ENCODE peak calls at places on chromosomes 3 and 15, in four cellular contexts. One of them, this sample, is unnamed.

GRCh38 chr3:84987709-84988504 is 29.1 kb downstream of the CADM2 start:
- DNase-seq in colonic mucosa: no peak
- DNase-seq in aorta: no peak
- DNase-seq in CD4-positive, CD25-positive, alpha-beta regulatory T cell: no peak
- DNase-seq in this sample: no peak

GRCh38 chr3:109334572-109334971 is 2.8 kb downstream of the DPPA4 start:
- DNase-seq in colonic mucosa: no peak
- DNase-seq in aorta: no peak
- DNase-seq in CD4-positive, CD25-positive, alpha-beta regulatory T cell: no peak
- DNase-seq in this sample: no peak

GRCh38 chr15:100602822-100603393 is 519 bp downstream of the ASB7 start:
- DNase-seq in colonic mucosa: peak; percentile 42
- DNase-seq in aorta: no peak
- DNase-seq in CD4-positive, CD25-positive, alpha-beta regulatory T cell: peak; percentile 45
- DNase-seq in this sample: peak; percentile 20

GRCh38 chr15:27358751-27359434 is 387.9 kb downstream of the GABRG3 start:
- DNase-seq in colonic mucosa: no peak
- DNase-seq in aorta: no peak
- DNase-seq in CD4-positive, CD25-positive, alpha-beta regulatory T cell: no peak
- DNase-seq in this sample: peak; percentile 2

GRCh38 chr15:39629376-39629775 is 48.5 kb downstream of the THBS1 start:
- DNase-seq in colonic mucosa: peak; percentile 67
- DNase-seq in aorta: no peak
- DNase-seq in CD4-positive, CD25-positive, alpha-beta regulatory T cell: peak; percentile 16
- DNase-seq in this sample: peak; percentile 42

GRCh38 chr3:172607305-172608121 is 84.3 kb upstream of the TNFSF10 start:
- DNase-seq in colonic mucosa: no peak
- DNase-seq in aorta: no peak
- DNase-seq in CD4-positive, CD25-positive, alpha-beta regulatory T cell: no peak
- DNase-seq in this sample: no peak

GRCh38 chr15:28456476-28457395 is 76.0 kb downstream of the GOLGA8G start:
- DNase-seq in colonic mucosa: no peak
- DNase-seq in aorta: peak; percentile 50
- DNase-seq in CD4-positive, CD25-positive, alpha-beta regulatory T cell: no peak
- DNase-seq in this sample: peak; percentile 0

GRCh38 chr15:68335251-68335650 is 57.7 kb downstream of the FEM1B start:
- DNase-seq in colonic mucosa: no peak
- DNase-seq in aorta: peak; percentile 83
- DNase-seq in CD4-positive, CD25-positive, alpha-beta regulatory T cell: no peak
- DNase-seq in this sample: peak; percentile 5

GRCh38 chr3:43632269-43632733 is 10.5 kb upstream of the ANO10 start:
- DNase-seq in colonic mucosa: no peak
- DNase-seq in aorta: no peak
- DNase-seq in CD4-positive, CD25-positive, alpha-beta regulatory T cell: no peak
- DNase-seq in this sample: no peak

GRCh38 chr3:105014631-105015030 is 352.1 kb upstream of the ALCAM start:
- DNase-seq in colonic mucosa: no peak
- DNase-seq in aorta: no peak
- DNase-seq in CD4-positive, CD25-positive, alpha-beta regulatory T cell: no peak
- DNase-seq in this sample: no peak

GRCh38 chr15:63722144-63722543 is 111.6 kb downstream of the HERC1 start:
- DNase-seq in colonic mucosa: no peak
- DNase-seq in aorta: no peak
- DNase-seq in CD4-positive, CD25-positive, alpha-beta regulatory T cell: no peak
- DNase-seq in this sample: no peak

GRCh38 chr3:146308682-146309081 is 57.8 kb upstream of the PLSCR4 start:
- DNase-seq in colonic mucosa: no peak
- DNase-seq in aorta: no peak
- DNase-seq in CD4-positive, CD25-positive, alpha-beta regulatory T cell: no peak
- DNase-seq in this sample: no peak

GRCh38 chr15:77654975-77655374 is 22.3 kb upstream of the LINGO1 start:
- DNase-seq in colonic mucosa: peak; percentile 66
- DNase-seq in aorta: no peak
- DNase-seq in CD4-positive, CD25-positive, alpha-beta regulatory T cell: no peak
- DNase-seq in this sample: peak; percentile 37

GRCh38 chr3:46922426-46922825 is 44.9 kb downstream of the PTH1R start:
- DNase-seq in colonic mucosa: no peak
- DNase-seq in aorta: peak; percentile 29
- DNase-seq in CD4-positive, CD25-positive, alpha-beta regulatory T cell: no peak
- DNase-seq in this sample: no peak

GRCh38 chr15:32844118-32844711 is 126.4 kb downstream of the GREM1 start:
- DNase-seq in colonic mucosa: no peak
- DNase-seq in aorta: no peak
- DNase-seq in CD4-positive, CD25-positive, alpha-beta regulatory T cell: no peak
- DNase-seq in this sample: peak; percentile 7

GRCh38 chr3:186754006-186754405 is 29.4 kb upstream of the EIF4A2 start:
- DNase-seq in colonic mucosa: no peak
- DNase-seq in aorta: no peak
- DNase-seq in CD4-positive, CD25-positive, alpha-beta regulatory T cell: no peak
- DNase-seq in this sample: no peak

DNA sequence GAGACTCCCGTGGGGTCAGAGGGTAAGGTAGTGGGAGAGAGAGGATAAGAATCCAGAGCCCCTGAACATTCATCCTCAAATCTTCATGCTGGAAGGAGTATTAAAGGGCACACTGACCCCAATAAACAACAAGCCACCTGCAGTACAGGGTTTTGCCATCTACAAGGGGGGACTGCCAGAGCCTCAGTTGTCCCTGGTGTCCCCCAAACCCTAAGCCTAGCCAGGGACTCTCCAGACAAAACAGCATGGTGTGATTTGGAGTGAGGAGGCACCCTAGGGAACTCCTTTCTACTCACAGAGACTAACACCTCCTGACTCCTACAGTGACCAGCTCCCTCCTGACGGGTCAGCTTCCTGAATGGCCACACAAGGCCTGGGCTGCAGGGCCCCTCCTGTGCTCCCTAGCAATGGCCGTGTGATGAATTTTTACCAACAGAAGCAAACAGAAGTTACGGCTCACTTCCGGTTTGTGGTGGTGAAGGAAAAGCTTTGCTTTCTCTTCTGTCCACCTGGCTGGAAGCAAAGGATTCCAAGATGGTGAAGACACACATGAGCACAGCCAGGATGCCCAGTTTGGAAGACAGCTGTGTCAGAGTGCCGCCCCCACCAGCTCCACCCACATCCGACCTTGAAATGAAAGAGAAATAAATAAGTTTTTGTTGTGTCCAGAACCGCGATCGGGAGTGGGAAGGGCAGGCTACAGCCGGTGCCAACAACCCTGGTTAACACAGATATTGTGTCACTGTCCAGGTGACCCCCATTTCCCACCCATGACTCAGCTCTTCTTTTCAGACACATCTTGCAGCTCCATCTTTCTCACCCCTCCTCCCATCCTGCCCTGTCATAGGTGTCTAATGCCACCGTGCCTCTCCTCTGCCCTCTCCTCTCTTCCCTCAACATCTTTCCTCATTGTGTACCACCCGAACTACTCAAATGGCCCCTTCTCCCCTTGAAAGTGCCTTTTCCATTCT is 69.6 kb upstream of the ATP13A3 start:
- DNase-seq in colonic mucosa: no peak
- DNase-seq in aorta: no peak
- DNase-seq in CD4-positive, CD25-positive, alpha-beta regulatory T cell: peak; percentile 9
- DNase-seq in this sample: peak; percentile 49
- H3K27ac ChIP-seq in colonic mucosa: no peak overlapping the region
- H3K27ac ChIP-seq in aorta: no peak overlapping the region
- H3K27ac ChIP-seq in CD4-positive, CD25-positive, alpha-beta regulatory T cell: no peak overlapping the region
- H3K27ac ChIP-seq in this sample: no peak overlapping the region

GRCh38 chr3:11465744-11466611 is 177.7 kb downstream of the VGLL4 start:
- DNase-seq in colonic mucosa: peak; percentile 25
- DNase-seq in aorta: peak; percentile 68
- DNase-seq in CD4-positive, CD25-positive, alpha-beta regulatory T cell: no peak
- DNase-seq in this sample: no peak
- H3K4me3 ChIP-seq in colonic mucosa: no peak overlapping the region
- H3K4me3 ChIP-seq in aorta: no peak overlapping the region
- H3K4me3 ChIP-seq in CD4-positive, CD25-positive, alpha-beta regulatory T cell: no peak overlapping the region
- H3K4me3 ChIP-seq in this sample: no peak overlapping the region

GRCh38 chr15:40790723-40791122 is 16.2 kb upstream of the ZFYVE19 start:
- DNase-seq in colonic mucosa: no peak
- DNase-seq in aorta: peak; percentile 14
- DNase-seq in CD4-positive, CD25-positive, alpha-beta regulatory T cell: no peak
- DNase-seq in this sample: no peak
- H3K27ac ChIP-seq in colonic mucosa: no peak overlapping the region
- H3K27ac ChIP-seq in aorta: no peak overlapping the region
- H3K27ac ChIP-seq in CD4-positive, CD25-positive, alpha-beta regulatory T cell: no peak overlapping the region
- H3K27ac ChIP-seq in this sample: no peak overlapping the region

GRCh38 chr15:90232941-90233700 is 620 bp downstream of the CIB1 start:
- DNase-seq in colonic mucosa: peak; percentile 90
- DNase-seq in aorta: peak; percentile 81
- DNase-seq in CD4-positive, CD25-positive, alpha-beta regulatory T cell: peak; percentile 36
- DNase-seq in this sample: peak; percentile 96

GRCh38 chr15:90230610-90231009 is 3.1 kb downstream of the CIB1 start:
- DNase-seq in colonic mucosa: no peak
- DNase-seq in aorta: no peak
- DNase-seq in CD4-positive, CD25-positive, alpha-beta regulatory T cell: no peak
- DNase-seq in this sample: no peak

GRCh38 chr15:90231028-90232017 is 2.4 kb downstream of the CIB1 start:
- DNase-seq in colonic mucosa: no peak
- DNase-seq in aorta: peak; percentile 68
- DNase-seq in CD4-positive, CD25-positive, alpha-beta regulatory T cell: peak; percentile 88
- DNase-seq in this sample: peak; percentile 66

GRCh38 chr15:90233701-90234518 is at the start of the genes CIB1 and GDPGP1:
- DNase-seq in colonic mucosa: peak; percentile 98
- DNase-seq in aorta: peak; percentile 99
- DNase-seq in CD4-positive, CD25-positive, alpha-beta regulatory T cell: peak; percentile 94
- DNase-seq in this sample: peak; percentile 98

GRCh38 chr15:90232196-90232595 is 1.5 kb downstream of the CIB1 start:
- DNase-seq in colonic mucosa: no peak
- DNase-seq in aorta: no peak
- DNase-seq in CD4-positive, CD25-positive, alpha-beta regulatory T cell: no peak
- DNase-seq in this sample: no peak
- H3K4me3 ChIP-seq in colonic mucosa: peak overlapping the region; percentile 84
- H3K4me3 ChIP-seq in aorta: no peak overlapping the region
- H3K4me3 ChIP-seq in CD4-positive, CD25-positive, alpha-beta regulatory T cell: peak overlapping the region; percentile 74
- H3K4me3 ChIP-seq in this sample: no peak overlapping the region

GRCh38 chr15:95459288-95459687 is 871.2 kb upstream of the NR2F2 start:
- DNase-seq in colonic mucosa: no peak
- DNase-seq in aorta: no peak
- DNase-seq in CD4-positive, CD25-positive, alpha-beta regulatory T cell: no peak
- DNase-seq in this sample: no peak

GRCh38 chr15:95451891-95452290 is 878.6 kb upstream of the NR2F2 start:
- DNase-seq in colonic mucosa: no peak
- DNase-seq in aorta: no peak
- DNase-seq in CD4-positive, CD25-positive, alpha-beta regulatory T cell: no peak
- DNase-seq in this sample: no peak

GRCh38 chr15:95458736-95459135 is 871.8 kb upstream of the NR2F2 start:
- DNase-seq in colonic mucosa: no peak
- DNase-seq in aorta: no peak
- DNase-seq in CD4-positive, CD25-positive, alpha-beta regulatory T cell: no peak
- DNase-seq in this sample: no peak

DNA sequence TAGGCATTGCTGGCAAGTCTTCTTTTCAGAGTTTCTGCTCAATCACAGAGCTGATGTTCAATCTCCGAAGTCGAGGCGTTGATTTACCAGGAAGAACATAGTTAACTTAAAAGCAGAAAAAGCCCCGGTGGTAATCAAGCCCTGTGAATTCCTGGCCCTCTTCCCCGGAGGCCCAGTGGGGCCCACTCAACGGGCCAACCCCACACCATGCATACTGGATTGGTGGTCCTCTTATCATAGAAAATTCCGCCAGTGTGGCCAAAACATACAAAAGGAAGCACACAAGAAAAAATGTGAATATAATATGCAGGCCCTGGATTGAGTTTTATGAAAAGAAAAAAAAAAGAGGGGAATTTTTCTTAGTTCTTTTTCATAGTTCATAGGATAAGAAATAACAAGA is 873.0 kb upstream of the NR2F2 start:
- DNase-seq in colonic mucosa: no peak
- DNase-seq in aorta: peak; percentile 57
- DNase-seq in CD4-positive, CD25-positive, alpha-beta regulatory T cell: no peak
- DNase-seq in this sample: no peak
- H3K27ac ChIP-seq in colonic mucosa: no peak overlapping the region
- H3K27ac ChIP-seq in aorta: no peak overlapping the region
- H3K27ac ChIP-seq in CD4-positive, CD25-positive, alpha-beta regulatory T cell: no peak overlapping the region
- H3K27ac ChIP-seq in this sample: no peak overlapping the region

GRCh38 chr15:90910441-90911301 is 7.6 kb downstream of the MAN2A2 start:
- DNase-seq in colonic mucosa: no peak
- DNase-seq in aorta: peak; percentile 40
- DNase-seq in CD4-positive, CD25-positive, alpha-beta regulatory T cell: no peak
- DNase-seq in this sample: no peak

GRCh38 chr15:90913398-90913944 is 10.4 kb downstream of the MAN2A2 start:
- DNase-seq in colonic mucosa: no peak
- DNase-seq in aorta: no peak
- DNase-seq in CD4-positive, CD25-positive, alpha-beta regulatory T cell: no peak
- DNase-seq in this sample: no peak

GRCh38 chr15:90912770-90913075 is 9.6 kb downstream of the MAN2A2 start:
- DNase-seq in colonic mucosa: no peak
- DNase-seq in aorta: no peak
- DNase-seq in CD4-positive, CD25-positive, alpha-beta regulatory T cell: no peak
- DNase-seq in this sample: no peak

GRCh38 chr15:90911302-90911623 is 8.2 kb downstream of the MAN2A2 start:
- DNase-seq in colonic mucosa: no peak
- DNase-seq in aorta: no peak
- DNase-seq in CD4-positive, CD25-positive, alpha-beta regulatory T cell: no peak
- DNase-seq in this sample: no peak

DNA sequence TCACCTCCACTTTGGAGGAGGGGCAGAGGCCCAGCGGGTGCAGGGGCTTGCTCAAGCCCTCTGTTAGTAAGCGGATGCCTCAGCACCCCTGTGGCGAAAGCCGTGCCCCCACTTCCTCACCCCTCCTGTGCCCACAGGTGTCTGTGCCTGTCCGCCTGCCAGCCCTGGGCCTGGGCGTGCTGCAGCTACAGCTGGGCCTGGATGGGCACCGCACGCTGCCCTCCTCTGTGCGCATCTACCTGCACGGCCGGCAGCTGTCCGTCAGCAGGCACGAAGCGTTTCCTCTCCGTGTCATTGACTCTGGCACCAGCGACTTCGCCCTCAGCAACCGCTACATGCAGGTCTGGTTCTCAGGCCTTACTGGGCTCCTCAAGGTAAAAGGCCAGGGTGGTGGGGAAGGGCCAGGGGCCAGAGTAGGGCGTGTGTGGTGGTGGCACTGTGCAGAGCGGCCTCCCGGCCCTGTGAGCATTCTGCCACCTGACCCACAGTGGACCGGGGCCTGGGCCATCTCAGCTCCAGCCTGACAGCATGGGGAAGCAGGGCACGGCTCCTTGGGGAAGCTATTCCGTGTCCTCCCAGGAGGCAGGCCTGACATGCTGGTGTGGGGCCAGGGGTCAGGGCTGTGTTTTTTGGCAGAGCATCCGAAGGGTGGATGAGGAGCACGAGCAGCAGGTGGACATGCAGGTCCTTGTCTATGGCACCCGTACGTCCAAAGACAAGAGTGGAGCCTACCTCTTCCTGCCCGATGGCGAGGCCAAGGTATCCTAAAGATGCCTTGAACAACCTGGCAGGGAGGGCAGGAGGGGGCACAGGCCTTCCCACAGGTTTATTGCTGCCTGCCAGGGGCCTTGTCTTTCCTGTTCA is 9.0 kb downstream of the MAN2A2 start:
- DNase-seq in colonic mucosa: no peak
- DNase-seq in aorta: no peak
- DNase-seq in CD4-positive, CD25-positive, alpha-beta regulatory T cell: no peak
- DNase-seq in this sample: no peak
- H3K4me3 ChIP-seq in colonic mucosa: no peak overlapping the region
- H3K4me3 ChIP-seq in aorta: no peak overlapping the region
- H3K4me3 ChIP-seq in CD4-positive, CD25-positive, alpha-beta regulatory T cell: no peak overlapping the region
- H3K4me3 ChIP-seq in this sample: no peak overlapping the region

GRCh38 chr15:51114437-51115119 is 19.9 kb upstream of the TNFAIP8L3 start:
- DNase-seq in colonic mucosa: no peak
- DNase-seq in aorta: peak; percentile 50
- DNase-seq in CD4-positive, CD25-positive, alpha-beta regulatory T cell: no peak
- DNase-seq in this sample: no peak
- H3K27ac ChIP-seq in colonic mucosa: no peak overlapping the region
- H3K27ac ChIP-seq in aorta: peak overlapping the region; percentile 34
- H3K27ac ChIP-seq in CD4-positive, CD25-positive, alpha-beta regulatory T cell: no peak overlapping the region
- H3K27ac ChIP-seq in this sample: no peak overlapping the region

This sample was measured in small intestine.